ENCODE peak calls at places on chromosomes 13 and 19, in six cellular contexts. One of them, this sample, is unnamed.

GRCh38 chr13:38228322-38228721 is 121.3 kb upstream of the UFM1 start:
- DNase-seq in cardiac fibroblast: no peak
- DNase-seq in epithelial cell of esophagus: no peak
- DNase-seq in MCF 10A: no peak
- DNase-seq in upper lobe of right lung: no peak
- DNase-seq in AG04449: no peak
- DNase-seq in this sample: no peak

GRCh38 chr19:38384209-38385027 is 3.4 kb downstream of the GGN start:
- DNase-seq in cardiac fibroblast: peak
- DNase-seq in epithelial cell of esophagus: peak
- DNase-seq in MCF 10A: no peak
- DNase-seq in upper lobe of right lung: no peak
- DNase-seq in AG04449: no peak
- DNase-seq in this sample: no peak

GRCh38 chr13:20416223-20416622 is 109.4 kb downstream of the CRYL1 start:
- DNase-seq in cardiac fibroblast: no peak
- DNase-seq in epithelial cell of esophagus: no peak
- DNase-seq in MCF 10A: no peak
- DNase-seq in upper lobe of right lung: no peak
- DNase-seq in AG04449: no peak
- DNase-seq in this sample: no peak

GRCh38 chr19:17718467-17718987 is 753 bp upstream of the MAP1S start:
- DNase-seq in cardiac fibroblast: no peak
- DNase-seq in epithelial cell of esophagus: peak
- DNase-seq in MCF 10A: no peak
- DNase-seq in upper lobe of right lung: no peak
- DNase-seq in AG04449: no peak
- DNase-seq in this sample: peak

GRCh38 chr13:111966969-111967368 is 100.0 kb upstream of the SOX1 start:
- DNase-seq in cardiac fibroblast: no peak
- DNase-seq in epithelial cell of esophagus: no peak
- DNase-seq in MCF 10A: no peak
- DNase-seq in upper lobe of right lung: no peak
- DNase-seq in AG04449: no peak
- DNase-seq in this sample: no peak

GRCh38 chr13:31048521-31048920 is 113.2 kb downstream of the HSPH1 start:
- DNase-seq in cardiac fibroblast: peak
- DNase-seq in epithelial cell of esophagus: peak
- DNase-seq in MCF 10A: no peak
- DNase-seq in upper lobe of right lung: no peak
- DNase-seq in AG04449: no peak
- DNase-seq in this sample: no peak

GRCh38 chr13:46656786-46657185 is 103.8 kb downstream of the LRCH1 start:
- DNase-seq in cardiac fibroblast: no peak
- DNase-seq in epithelial cell of esophagus: no peak
- DNase-seq in MCF 10A: no peak
- DNase-seq in upper lobe of right lung: no peak
- DNase-seq in AG04449: no peak
- DNase-seq in this sample: no peak

GRCh38 chr19:36136975-36137686 is 2.7 kb upstream of the CAPNS1 start:
- DNase-seq in cardiac fibroblast: peak
- DNase-seq in epithelial cell of esophagus: peak
- DNase-seq in MCF 10A: peak
- DNase-seq in upper lobe of right lung: peak
- DNase-seq in AG04449: no peak
- DNase-seq in this sample: no peak

GRCh38 chr19:48506138-48506733 is 5.4 kb downstream of the LMTK3 start:
- DNase-seq in cardiac fibroblast: peak
- DNase-seq in epithelial cell of esophagus: peak
- DNase-seq in MCF 10A: peak
- DNase-seq in upper lobe of right lung: no peak
- DNase-seq in AG04449: no peak
- DNase-seq in this sample: peak

GRCh38 chr13:27665333-27665732 is 43.6 kb downstream of the POLR1D start:
- DNase-seq in cardiac fibroblast: no peak
- DNase-seq in epithelial cell of esophagus: peak
- DNase-seq in MCF 10A: no peak
- DNase-seq in upper lobe of right lung: no peak
- DNase-seq in AG04449: no peak
- DNase-seq in this sample: no peak

GRCh38 chr13:39481493-39481892 is 121.5 kb downstream of the LHFPL6 start:
- DNase-seq in cardiac fibroblast: peak
- DNase-seq in epithelial cell of esophagus: no peak
- DNase-seq in MCF 10A: no peak
- DNase-seq in upper lobe of right lung: no peak
- DNase-seq in AG04449: no peak
- DNase-seq in this sample: no peak

GRCh38 chr19:5593245-5593962 is 25.7 kb upstream of the TINCR start:
- DNase-seq in cardiac fibroblast: no peak
- DNase-seq in epithelial cell of esophagus: no peak
- DNase-seq in MCF 10A: no peak
- DNase-seq in upper lobe of right lung: no peak
- DNase-seq in AG04449: no peak
- DNase-seq in this sample: no peak
- TF ChIP-seq CTCF in cardiac fibroblast: no peak
- TF ChIP-seq CTCF in epithelial cell of esophagus: no peak
- TF ChIP-seq CTCF in MCF 10A: no peak
- TF ChIP-seq CTCF in upper lobe of right lung: no peak
- TF ChIP-seq CTCF in AG04449: no peak
- TF ChIP-seq CTCF in this sample: no peak

GRCh38 chr13:84605927-84606326 is 723.7 kb upstream of the SLITRK1 start:
- DNase-seq in cardiac fibroblast: no peak
- DNase-seq in epithelial cell of esophagus: no peak
- DNase-seq in MCF 10A: no peak
- DNase-seq in upper lobe of right lung: no peak
- DNase-seq in AG04449: no peak
- DNase-seq in this sample: no peak
- TF ChIP-seq CTCF in cardiac fibroblast: no peak
- TF ChIP-seq CTCF in epithelial cell of esophagus: no peak
- TF ChIP-seq CTCF in MCF 10A: no peak
- TF ChIP-seq CTCF in upper lobe of right lung: no peak
- TF ChIP-seq CTCF in AG04449: no peak
- TF ChIP-seq CTCF in this sample: no peak

GRCh38 chr19:12202250-12202649 is 39.4 kb downstream of the ZNF136 start:
- DNase-seq in cardiac fibroblast: peak
- DNase-seq in epithelial cell of esophagus: peak
- DNase-seq in MCF 10A: no peak
- DNase-seq in upper lobe of right lung: peak
- DNase-seq in AG04449: no peak
- DNase-seq in this sample: peak
- TF ChIP-seq CTCF in cardiac fibroblast: peak
- TF ChIP-seq CTCF in epithelial cell of esophagus: peak
- TF ChIP-seq CTCF in MCF 10A: no peak
- TF ChIP-seq CTCF in upper lobe of right lung: peak
- TF ChIP-seq CTCF in AG04449: no peak
- TF ChIP-seq CTCF in this sample: no peak

GRCh38 chr19:45468159-45468651 is 409 bp downstream of the FOSB start:
- DNase-seq in cardiac fibroblast: peak
- DNase-seq in epithelial cell of esophagus: peak
- DNase-seq in MCF 10A: peak
- DNase-seq in upper lobe of right lung: peak
- DNase-seq in AG04449: no peak
- DNase-seq in this sample: peak
- TF ChIP-seq CTCF in cardiac fibroblast: peak
- TF ChIP-seq CTCF in epithelial cell of esophagus: no peak
- TF ChIP-seq CTCF in MCF 10A: no peak
- TF ChIP-seq CTCF in upper lobe of right lung: no peak
- TF ChIP-seq CTCF in AG04449: peak
- TF ChIP-seq CTCF in this sample: no peak

GRCh38 chr13:79973533-79973963 is 367.4 kb downstream of the SPRY2 start:
- DNase-seq in cardiac fibroblast: peak
- DNase-seq in epithelial cell of esophagus: no peak
- DNase-seq in MCF 10A: no peak
- DNase-seq in upper lobe of right lung: no peak
- DNase-seq in AG04449: no peak
- DNase-seq in this sample: no peak
- TF ChIP-seq CTCF in cardiac fibroblast: peak
- TF ChIP-seq CTCF in epithelial cell of esophagus: peak
- TF ChIP-seq CTCF in MCF 10A: peak
- TF ChIP-seq CTCF in upper lobe of right lung: peak
- TF ChIP-seq CTCF in AG04449: no peak
- TF ChIP-seq CTCF in this sample: peak

DNA sequence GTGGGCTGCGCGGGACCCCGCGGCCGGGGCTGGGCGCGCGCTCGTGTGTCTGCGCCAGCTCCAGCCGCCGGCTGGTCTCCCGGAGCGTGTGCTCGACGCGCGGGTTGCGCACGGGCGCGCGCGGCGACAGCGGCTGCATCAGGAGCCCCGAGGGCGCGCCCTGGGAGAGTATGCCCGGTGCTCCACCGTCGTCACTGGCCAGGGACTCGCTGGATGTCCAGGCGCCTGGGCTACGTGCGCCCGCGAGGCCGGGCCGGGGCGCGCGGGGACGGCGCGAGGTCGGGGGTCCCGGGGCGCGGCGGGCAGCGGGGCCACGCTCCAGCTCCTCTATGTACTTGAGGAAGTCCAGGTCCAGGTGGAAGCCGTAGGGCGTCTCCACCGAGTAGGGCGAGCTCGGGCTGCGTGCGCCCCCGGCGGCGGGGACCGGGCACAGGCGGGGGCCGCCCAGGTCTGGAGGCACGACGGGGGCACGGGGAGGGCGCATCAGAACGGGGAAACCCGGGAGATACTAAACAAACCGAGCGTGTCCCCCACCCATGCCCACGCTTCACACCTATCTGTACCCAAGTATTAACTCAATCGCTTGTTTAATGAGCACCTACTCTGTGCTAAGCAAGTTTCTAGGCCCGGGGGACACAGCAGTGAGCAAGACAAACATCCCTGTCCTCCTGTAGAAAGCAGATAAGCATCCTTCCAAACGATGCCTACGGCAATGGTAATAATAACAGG is 7.6 kb downstream of the KANK3 start:
- DNase-seq in cardiac fibroblast: no peak
- DNase-seq in epithelial cell of esophagus: no peak
- DNase-seq in MCF 10A: no peak
- DNase-seq in upper lobe of right lung: peak
- DNase-seq in AG04449: no peak
- DNase-seq in this sample: peak
- TF ChIP-seq CTCF in cardiac fibroblast: no peak
- TF ChIP-seq CTCF in epithelial cell of esophagus: no peak
- TF ChIP-seq CTCF in MCF 10A: no peak
- TF ChIP-seq CTCF in upper lobe of right lung: peak
- TF ChIP-seq CTCF in AG04449: no peak
- TF ChIP-seq CTCF in this sample: peak

GRCh38 chr19:43776285-43776684 is 4.5 kb downstream of the KCNN4 start:
- DNase-seq in cardiac fibroblast: no peak
- DNase-seq in epithelial cell of esophagus: no peak
- DNase-seq in MCF 10A: no peak
- DNase-seq in upper lobe of right lung: no peak
- DNase-seq in AG04449: no peak
- DNase-seq in this sample: peak

GRCh38 chr19:43773725-43774102 is 7.1 kb downstream of the KCNN4 start:
- DNase-seq in cardiac fibroblast: no peak
- DNase-seq in epithelial cell of esophagus: no peak
- DNase-seq in MCF 10A: no peak
- DNase-seq in upper lobe of right lung: no peak
- DNase-seq in AG04449: no peak
- DNase-seq in this sample: no peak

GRCh38 chr19:43775299-43775890 is 5.4 kb downstream of the KCNN4 start:
- DNase-seq in cardiac fibroblast: no peak
- DNase-seq in epithelial cell of esophagus: no peak
- DNase-seq in MCF 10A: no peak
- DNase-seq in upper lobe of right lung: no peak
- DNase-seq in AG04449: no peak
- DNase-seq in this sample: no peak

GRCh38 chr19:43777163-43777700 is 3.5 kb downstream of the KCNN4 start:
- DNase-seq in cardiac fibroblast: peak
- DNase-seq in epithelial cell of esophagus: no peak
- DNase-seq in MCF 10A: peak
- DNase-seq in upper lobe of right lung: no peak
- DNase-seq in AG04449: no peak
- DNase-seq in this sample: peak

DNA sequence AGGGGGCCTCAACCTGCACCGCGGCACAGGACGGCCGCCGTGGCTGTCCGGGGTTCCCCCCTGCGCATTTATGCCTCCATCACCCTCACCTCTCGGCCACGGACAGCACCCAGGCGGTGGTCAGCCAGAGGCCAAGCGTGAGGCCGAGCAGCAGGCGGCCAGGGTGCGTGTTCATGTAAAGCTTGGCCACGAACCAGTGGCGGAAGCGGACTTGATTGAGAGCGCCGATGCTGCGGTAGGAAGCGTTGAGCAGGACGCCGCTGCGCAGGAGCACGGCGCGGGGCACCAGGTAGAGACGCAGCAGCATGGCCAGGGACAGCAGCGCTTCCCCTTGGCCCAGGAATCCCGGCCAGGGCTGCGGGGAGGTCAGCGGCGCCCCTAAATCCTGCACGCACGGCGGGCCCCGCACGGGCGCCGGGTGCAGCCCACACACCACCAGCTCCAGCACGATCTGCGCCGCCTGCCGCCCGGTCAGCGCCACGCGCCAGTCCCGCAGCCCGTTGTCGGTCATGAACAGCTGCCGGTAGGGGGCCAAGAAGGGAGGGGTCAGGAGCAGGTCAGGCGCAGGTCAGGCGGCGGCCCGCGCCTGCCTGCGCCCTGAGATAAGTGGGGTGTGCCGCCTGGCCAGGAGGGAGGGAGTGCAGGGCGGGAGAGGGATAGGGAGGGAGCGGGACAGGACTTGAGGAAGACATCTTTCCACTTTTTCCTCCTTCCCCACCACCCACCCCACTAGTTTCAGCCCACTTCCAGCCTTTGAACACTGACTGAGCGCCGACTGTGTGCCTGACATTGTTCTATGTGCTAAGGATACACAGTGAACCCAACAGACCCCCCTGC is 6.5 kb downstream of the KCNN4 start:
- DNase-seq in cardiac fibroblast: peak
- DNase-seq in epithelial cell of esophagus: peak
- DNase-seq in MCF 10A: no peak
- DNase-seq in upper lobe of right lung: peak
- DNase-seq in AG04449: no peak
- DNase-seq in this sample: no peak
- TF ChIP-seq CTCF in cardiac fibroblast: peak
- TF ChIP-seq CTCF in epithelial cell of esophagus: peak
- TF ChIP-seq CTCF in MCF 10A: no peak
- TF ChIP-seq CTCF in upper lobe of right lung: peak
- TF ChIP-seq CTCF in AG04449: peak
- TF ChIP-seq CTCF in this sample: no peak

GRCh38 chr13:114063545-114064515 is 68.6 kb downstream of the RASA3 start:
- DNase-seq in cardiac fibroblast: peak
- DNase-seq in epithelial cell of esophagus: peak
- DNase-seq in MCF 10A: peak
- DNase-seq in upper lobe of right lung: peak
- DNase-seq in AG04449: no peak
- DNase-seq in this sample: peak

GRCh38 chr13:114064516-114065140 is 67.8 kb downstream of the RASA3 start:
- DNase-seq in cardiac fibroblast: peak
- DNase-seq in epithelial cell of esophagus: peak
- DNase-seq in MCF 10A: peak
- DNase-seq in upper lobe of right lung: no peak
- DNase-seq in AG04449: no peak
- DNase-seq in this sample: no peak

GRCh38 chr13:114065926-114066774 is 66.3 kb downstream of the RASA3 start:
- DNase-seq in cardiac fibroblast: no peak
- DNase-seq in epithelial cell of esophagus: no peak
- DNase-seq in MCF 10A: no peak
- DNase-seq in upper lobe of right lung: peak
- DNase-seq in AG04449: no peak
- DNase-seq in this sample: peak

GRCh38 chr13:114066956-114067355 is 65.5 kb downstream of the RASA3 start:
- DNase-seq in cardiac fibroblast: no peak
- DNase-seq in epithelial cell of esophagus: no peak
- DNase-seq in MCF 10A: no peak
- DNase-seq in upper lobe of right lung: peak
- DNase-seq in AG04449: no peak
- DNase-seq in this sample: no peak

GRCh38 chr13:114065141-114065925 is 67.1 kb downstream of the RASA3 start:
- DNase-seq in cardiac fibroblast: peak
- DNase-seq in epithelial cell of esophagus: peak
- DNase-seq in MCF 10A: peak
- DNase-seq in upper lobe of right lung: peak
- DNase-seq in AG04449: peak
- DNase-seq in this sample: peak
- TF ChIP-seq CTCF in cardiac fibroblast: no peak
- TF ChIP-seq CTCF in epithelial cell of esophagus: no peak
- TF ChIP-seq CTCF in MCF 10A: no peak
- TF ChIP-seq CTCF in upper lobe of right lung: no peak
- TF ChIP-seq CTCF in AG04449: peak
- TF ChIP-seq CTCF in this sample: no peak